ENCODE peak calls at places on chromosomes 13 and 19, in five cellular contexts. One of them, this sample, is unnamed.

GRCh38 chr13:99878921-99879610 is 92.5 kb downstream of the ZIC5 start:
- DNase-seq in IMR-90: no peak
- DNase-seq in neuronal stem cell: no peak
- DNase-seq in Peyer's patch: no peak
- DNase-seq in mesendoderm: no peak
- DNase-seq in this sample: no peak

GRCh38 chr19:1172353-1173159 is 1.5 kb downstream of the SBNO2 start:
- DNase-seq in IMR-90: peak; percentile 48
- DNase-seq in Peyer's patch: peak; percentile 50
- DNase-seq in mesendoderm: peak; percentile 65
- DNase-seq in neuronal stem cell: no peak
- DNase-seq in this sample: peak; percentile 21

GRCh38 chr13:26485786-26486185 is 71.7 kb upstream of the WASF3 start:
- DNase-seq in neuronal stem cell: no peak
- DNase-seq in mesendoderm: peak; percentile 37
- DNase-seq in IMR-90: no peak
- DNase-seq in Peyer's patch: no peak
- DNase-seq in this sample: no peak

GRCh38 chr19:11174336-11174735 is 18.8 kb upstream of the SPC24 start:
- DNase-seq in mesendoderm: no peak
- DNase-seq in Peyer's patch: no peak
- DNase-seq in IMR-90: no peak
- DNase-seq in neuronal stem cell: no peak
- DNase-seq in this sample: no peak

GRCh38 chr13:65063753-65064152 is 2166.4 kb downstream of the PCDH9 start:
- DNase-seq in mesendoderm: no peak
- DNase-seq in neuronal stem cell: no peak
- DNase-seq in Peyer's patch: no peak
- DNase-seq in IMR-90: peak; percentile 72
- DNase-seq in this sample: no peak

GRCh38 chr19:30228113-30228725 is 144.0 kb upstream of the ZNF536 start:
- DNase-seq in mesendoderm: peak; percentile 25
- DNase-seq in neuronal stem cell: no peak
- DNase-seq in Peyer's patch: no peak
- DNase-seq in IMR-90: no peak
- DNase-seq in this sample: peak; percentile 75

GRCh38 chr19:768424-768823 is 17.5 kb downstream of the MISP start:
- DNase-seq in neuronal stem cell: no peak
- DNase-seq in mesendoderm: no peak
- DNase-seq in IMR-90: peak; percentile 83
- DNase-seq in Peyer's patch: no peak
- DNase-seq in this sample: no peak

GRCh38 chr19:10368101-10368803 is 12.1 kb downstream of the TYK2 start:
- DNase-seq in mesendoderm: no peak
- DNase-seq in neuronal stem cell: no peak
- DNase-seq in Peyer's patch: no peak
- DNase-seq in IMR-90: no peak
- DNase-seq in this sample: no peak

GRCh38 chr13:88979465-88980180 is 1308.5 kb downstream of the SLITRK5 start:
- DNase-seq in IMR-90: no peak
- DNase-seq in neuronal stem cell: no peak
- DNase-seq in mesendoderm: peak; percentile 13
- DNase-seq in Peyer's patch: no peak
- DNase-seq in this sample: no peak

GRCh38 chr13:109918179-109918651 is 131.8 kb upstream of the IRS2 start:
- DNase-seq in neuronal stem cell: no peak
- DNase-seq in mesendoderm: peak; percentile 18
- DNase-seq in IMR-90: peak; percentile 30
- DNase-seq in Peyer's patch: no peak
- DNase-seq in this sample: no peak

GRCh38 chr19:15464394-15465385 is at the start of gene RASAL3:
- DNase-seq in Peyer's patch: peak; percentile 84
- DNase-seq in IMR-90: no peak
- DNase-seq in mesendoderm: no peak
- DNase-seq in neuronal stem cell: no peak
- DNase-seq in this sample: no peak

GRCh38 chr13:48446454-48446853 is 33.5 kb upstream of the LPAR6 start:
- DNase-seq in IMR-90: peak; percentile 84
- DNase-seq in mesendoderm: no peak
- DNase-seq in Peyer's patch: no peak
- DNase-seq in neuronal stem cell: no peak
- DNase-seq in this sample: no peak

GRCh38 chr13:32314968-32315254 is 252 bp downstream of the ZAR1L start:
- DNase-seq in IMR-90: peak; percentile 44
- DNase-seq in mesendoderm: peak; percentile 84
- DNase-seq in neuronal stem cell: peak; percentile 8
- DNase-seq in Peyer's patch: peak; percentile 59
- DNase-seq in this sample: peak; percentile 67

GRCh38 chr13:96651598-96651997 is 342.7 kb downstream of the OXGR1 start:
- DNase-seq in neuronal stem cell: no peak
- DNase-seq in mesendoderm: no peak
- DNase-seq in IMR-90: no peak
- DNase-seq in Peyer's patch: no peak
- DNase-seq in this sample: no peak

GRCh38 chr13:45102136-45102802 is 18.0 kb upstream of the GTF2F2 start:
- DNase-seq in Peyer's patch: no peak
- DNase-seq in IMR-90: peak; percentile 55
- DNase-seq in mesendoderm: no peak
- DNase-seq in neuronal stem cell: peak; percentile 63
- DNase-seq in this sample: peak; percentile 47

GRCh38 chr13:74629985-74630384 is 495.8 kb upstream of the KLF12 start:
- DNase-seq in neuronal stem cell: no peak
- DNase-seq in mesendoderm: no peak
- DNase-seq in IMR-90: no peak
- DNase-seq in Peyer's patch: no peak
- DNase-seq in this sample: no peak

GRCh38 chr19:45638930-45639729 is at the start of gene EML2:
- DNase-seq in neuronal stem cell: peak; percentile 81
- DNase-seq in IMR-90: no peak
- DNase-seq in mesendoderm: peak; percentile 89
- DNase-seq in Peyer's patch: peak; percentile 60
- DNase-seq in this sample: peak; percentile 69

GRCh38 chr13:25966086-25966485 is 85.7 kb downstream of the SHISA2 start:
- DNase-seq in Peyer's patch: no peak
- DNase-seq in neuronal stem cell: no peak
- DNase-seq in IMR-90: no peak
- DNase-seq in mesendoderm: no peak
- DNase-seq in this sample: no peak

GRCh38 chr19:13633109-13633508 is 126.8 kb upstream of the CACNA1A start:
- DNase-seq in neuronal stem cell: peak; percentile 20
- DNase-seq in mesendoderm: no peak
- DNase-seq in IMR-90: peak; percentile 79
- DNase-seq in Peyer's patch: no peak
- DNase-seq in this sample: no peak

GRCh38 chr19:33143897-33144405 is 12.0 kb downstream of the WDR88 start:
- DNase-seq in mesendoderm: peak; percentile 63
- DNase-seq in IMR-90: peak; percentile 42
- DNase-seq in Peyer's patch: peak; percentile 38
- DNase-seq in neuronal stem cell: peak; percentile 63
- DNase-seq in this sample: peak; percentile 85

GRCh38 chr19:58229255-58229639 is 533 bp downstream of the ZNF544 start:
- DNase-seq in neuronal stem cell: no peak
- DNase-seq in Peyer's patch: no peak
- DNase-seq in IMR-90: peak; percentile 12
- DNase-seq in mesendoderm: peak; percentile 76
- DNase-seq in this sample: no peak

GRCh38 chr13:41751277-41751676 is 209.6 kb downstream of the VWA8 start:
- DNase-seq in neuronal stem cell: no peak
- DNase-seq in Peyer's patch: no peak
- DNase-seq in IMR-90: peak; percentile 63
- DNase-seq in mesendoderm: no peak
- DNase-seq in this sample: no peak

GRCh38 chr13:90686438-90686837 is 661.0 kb upstream of the MIR17HG start:
- DNase-seq in IMR-90: peak; percentile 65
- DNase-seq in neuronal stem cell: no peak
- DNase-seq in mesendoderm: no peak
- DNase-seq in Peyer's patch: no peak
- DNase-seq in this sample: no peak

GRCh38 chr13:90683711-90684131 is 663.8 kb upstream of the MIR17HG start:
- DNase-seq in IMR-90: peak; percentile 56
- DNase-seq in mesendoderm: peak; percentile 26
- DNase-seq in neuronal stem cell: no peak
- DNase-seq in Peyer's patch: no peak
- DNase-seq in this sample: no peak

GRCh38 chr13:90675129-90675528 is 672.4 kb upstream of the MIR17HG start:
- DNase-seq in neuronal stem cell: no peak
- DNase-seq in IMR-90: no peak
- DNase-seq in Peyer's patch: no peak
- DNase-seq in mesendoderm: no peak
- DNase-seq in this sample: no peak

GRCh38 chr13:90680826-90681225 is 666.7 kb upstream of the MIR17HG start:
- DNase-seq in mesendoderm: no peak
- DNase-seq in Peyer's patch: no peak
- DNase-seq in IMR-90: no peak
- DNase-seq in neuronal stem cell: no peak
- DNase-seq in this sample: no peak
- H3K36me3 ChIP-seq in mesendoderm: no peaks in the 10 kb centered on the region
- H3K36me3 ChIP-seq in Peyer's patch: no peaks in the 10 kb centered on the region
- H3K36me3 ChIP-seq in IMR-90: no peaks in the 10 kb centered on the region
- H3K36me3 ChIP-seq in neuronal stem cell: no peaks in the 10 kb centered on the region
- H3K36me3 ChIP-seq in this sample: no peaks in the 10 kb centered on the region

DNA sequence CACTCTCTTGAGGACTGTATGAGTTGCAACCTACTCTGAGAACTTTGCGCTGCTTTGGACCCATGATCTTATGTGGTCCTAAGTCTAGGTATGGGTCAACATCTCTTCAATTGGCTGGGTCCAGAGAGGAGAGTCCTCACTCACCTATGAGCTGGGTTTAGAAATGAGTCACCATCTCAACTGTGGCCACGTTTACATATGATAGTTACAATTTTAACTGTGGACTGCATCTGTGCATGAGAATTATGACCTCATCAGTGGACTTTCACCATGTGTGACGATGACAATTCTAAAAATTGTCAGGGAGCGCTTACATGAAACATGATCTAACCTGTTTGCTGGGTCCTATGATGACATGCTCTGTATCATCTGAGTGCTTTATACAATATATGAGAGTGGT is 12.7 kb upstream of the ZNF724 start:
- DNase-seq in IMR-90: no peak
- DNase-seq in Peyer's patch: no peak
- DNase-seq in neuronal stem cell: no peak
- DNase-seq in mesendoderm: no peak
- DNase-seq in this sample: no peak
- H3K36me3 ChIP-seq in IMR-90: peaks cover 23% of the 10 kb centered on the region
- H3K36me3 ChIP-seq in Peyer's patch: no peaks in the 10 kb centered on the region
- H3K36me3 ChIP-seq in neuronal stem cell: peaks cover 48% of the 10 kb centered on the region
- H3K36me3 ChIP-seq in mesendoderm: peaks cover 23% of the 10 kb centered on the region
- H3K36me3 ChIP-seq in this sample: peaks cover 29% of the 10 kb centered on the region

DNA sequence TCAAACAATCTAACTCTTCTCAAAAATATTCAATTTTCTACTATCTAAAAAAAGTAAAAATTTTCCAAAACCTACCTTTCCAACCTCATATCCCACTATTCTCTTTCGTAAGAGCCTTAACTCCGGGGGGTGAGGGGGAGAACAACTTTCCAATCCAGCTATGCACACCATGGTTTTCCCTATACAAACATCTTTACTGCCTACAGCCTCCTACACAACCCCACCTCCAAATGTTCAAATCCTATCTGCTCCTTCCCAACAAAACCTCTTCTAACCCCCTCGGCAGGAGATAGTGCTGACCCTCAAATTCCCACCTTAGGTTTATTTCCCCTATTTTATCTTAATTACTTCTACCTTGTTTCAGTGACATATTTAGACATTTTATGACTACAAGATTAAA is 102.0 kb downstream of the DIAPH3 start:
- DNase-seq in IMR-90: no peak
- DNase-seq in Peyer's patch: no peak
- DNase-seq in neuronal stem cell: no peak
- DNase-seq in mesendoderm: no peak
- DNase-seq in this sample: no peak
- H3K36me3 ChIP-seq in IMR-90: no peaks in the 10 kb centered on the region
- H3K36me3 ChIP-seq in Peyer's patch: no peaks in the 10 kb centered on the region
- H3K36me3 ChIP-seq in neuronal stem cell: no peaks in the 10 kb centered on the region
- H3K36me3 ChIP-seq in mesendoderm: no peaks in the 10 kb centered on the region
- H3K36me3 ChIP-seq in this sample: no peaks in the 10 kb centered on the region

DNA sequence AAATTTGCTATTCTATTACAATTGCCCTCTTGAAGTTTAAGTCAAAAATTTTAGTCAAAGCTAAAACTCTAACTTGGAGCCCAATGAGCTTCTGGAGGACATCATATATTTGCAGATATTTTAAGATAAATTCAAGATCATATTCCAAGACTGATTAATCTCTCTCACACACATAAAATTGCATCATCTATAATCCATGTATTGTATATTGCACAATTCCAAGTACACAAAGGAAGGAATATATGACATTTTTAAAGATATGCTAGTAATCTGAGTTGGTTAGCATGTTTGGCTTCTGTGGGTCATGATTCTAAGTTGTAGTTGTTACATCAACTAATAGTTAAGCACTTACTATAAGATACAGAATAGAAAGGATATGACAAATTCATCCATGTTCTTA is 53.3 kb downstream of the KCNRG start:
- DNase-seq in mesendoderm: no peak
- DNase-seq in neuronal stem cell: no peak
- DNase-seq in IMR-90: no peak
- DNase-seq in Peyer's patch: no peak
- DNase-seq in this sample: no peak
- H3K36me3 ChIP-seq in mesendoderm: no peaks in the 10 kb centered on the region
- H3K36me3 ChIP-seq in neuronal stem cell: peaks cover 8% of the 10 kb centered on the region
- H3K36me3 ChIP-seq in IMR-90: peaks cover 14% of the 10 kb centered on the region
- H3K36me3 ChIP-seq in Peyer's patch: no peaks in the 10 kb centered on the region
- H3K36me3 ChIP-seq in this sample: peaks cover 64% of the 10 kb centered on the region

This sample was measured in HAP-1.